ENCODE peak calls at places on chromosomes 11 and 22, in ten cellular contexts. H is spleen; W is colonic mucosa; O is CD4-positive, CD25-positive, alpha-beta regulatory T cell; V is mesendoderm; M is Panc1; T is tibial artery; F is fibroblast of lung; Z is A549; R is heart right ventricle. P is an unnamed sample. For H3K4me1, the result is how much of the 10 kb centered on the place peaks cover.

GRCh38 chr11:111766834-111767142 is 599 bp upstream of the PPP2R1B start:
- DNase-seq in Z (no peak), O (no peak), M (no peak), R (no peak), W (no peak), H (no peak), T (no peak), F (no peak), V (peak), P (no peak)

GRCh38 chr11:8196749-8197148 is 27.9 kb upstream of the RIC3 start:
- DNase-seq in O (no peak), T (no peak), M (no peak), V (no peak), H (no peak), W (no peak), R (no peak), F (no peak), Z (no peak), P (no peak)

GRCh38 chr22:20552450-20552894 is 45.1 kb downstream of the MED15 start:
- DNase-seq in M (no peak), F (peak), R (peak), H (peak), Z (no peak), O (no peak), V (no peak), W (peak), T (peak), P (peak)

GRCh38 chr11:9825315-9825714 is 161.4 kb downstream of the SWAP70 start:
- DNase-seq in Z (no peak), H (no peak), O (no peak), W (no peak), R (no peak), V (no peak), M (no peak), F (peak), T (no peak), P (no peak)

GRCh38 chr22:39941661-39942060 is 18.5 kb upstream of the TMA7B start:
- DNase-seq in F (no peak), W (no peak), Z (no peak), V (no peak), R (no peak), T (no peak), H (no peak), M (no peak), O (no peak), P (no peak)

GRCh38 chr22:38202437-38203089 is 769 bp downstream of the MAFF start:
- DNase-seq in O (peak), V (peak), H (peak), W (peak), R (peak), F (peak), T (peak), Z (no peak), M (no peak), P (peak)

GRCh38 chr22:23237841-23238240 is 57.5 kb downstream of the BCR start:
- DNase-seq in F (no peak), T (no peak), M (no peak), V (no peak), Z (no peak), H (no peak), W (no peak), O (no peak), R (no peak), P (no peak)

GRCh38 chr11:111148116-111148515 is 97.4 kb upstream of the POU2AF2 start:
- DNase-seq in Z (no peak), V (no peak), M (no peak), W (no peak), H (no peak), F (peak), R (no peak), T (no peak), O (no peak), P (no peak)

GRCh38 chr11:123173040-123173855 is 21.8 kb downstream of the CLMP start:
- DNase-seq in R (no peak), F (peak), M (no peak), W (no peak), O (no peak), Z (no peak), T (no peak), H (no peak), V (no peak), P (no peak)

GRCh38 chr22:17237031-17237668 is 17.9 kb upstream of the ADA2 start:
- DNase-seq in T (no peak), W (no peak), O (peak), M (no peak), Z (no peak), R (no peak), H (no peak), V (no peak), F (no peak), P (no peak)

GRCh38 chr22:46262449-46263207 is 515 bp downstream of the PKDREJ start:
- DNase-seq in T (peak), O (no peak), F (peak), V (peak), M (no peak), Z (no peak), H (peak), W (peak), R (peak), P (peak)

GRCh38 chr22:38035530-38035885 is 21.7 kb upstream of the PICK1 start:
- DNase-seq in M (no peak), O (no peak), V (no peak), H (no peak), T (no peak), W (no peak), F (no peak), R (no peak), Z (no peak), P (no peak)

GRCh38 chr11:33642461-33643166 is 58.0 kb downstream of the C11orf91 start:
- DNase-seq in T (no peak), H (no peak), O (no peak), F (no peak), W (no peak), R (no peak), M (no peak), Z (no peak), V (no peak), P (no peak)

GRCh38 chr11:97979741-97980140 is 1041.0 kb upstream of the CNTN5 start:
- DNase-seq in V (no peak), O (no peak), Z (no peak), R (no peak), W (no peak), H (no peak), M (no peak), T (no peak), F (no peak), P (no peak)

GRCh38 chr11:46106530-46107407 is 14.5 kb downstream of the PHF21A start:
- DNase-seq in W (no peak), V (peak), O (no peak), H (no peak), Z (no peak), R (no peak), M (no peak), T (no peak), F (peak), P (no peak)

GRCh38 chr11:28209906-28210305 is 101.7 kb downstream of the METTL15 start:
- DNase-seq in H (no peak), O (no peak), R (no peak), V (no peak), F (no peak), Z (no peak), T (no peak), W (no peak), M (no peak), P (no peak)

GRCh38 chr11:75855191-75855590 is 40.2 kb downstream of the UVRAG start:
- DNase-seq in V (no peak), R (no peak), H (no peak), W (no peak), Z (no peak), O (no peak), T (no peak), F (no peak), M (no peak), P (no peak)

GRCh38 chr11:34358258-34358665 is 452 bp upstream of the ABTB2 start:
- DNase-seq in R (peak), F (peak), W (peak), O (no peak), M (no peak), H (peak), T (peak), V (peak), Z (peak), P (peak)

GRCh38 chr22:25747245-25747944 is 5.4 kb downstream of the MYO18B start:
- DNase-seq in F (peak), R (no peak), W (no peak), T (peak), H (no peak), V (no peak), O (no peak), M (no peak), Z (peak), P (no peak)

GRCh38 chr22:25746012-25746373 is 4.0 kb downstream of the MYO18B start:
- DNase-seq in F (peak), T (no peak), M (no peak), W (no peak), V (no peak), H (no peak), O (no peak), R (no peak), Z (no peak), P (no peak)

GRCh38 chr22:25749420-25750169 is 7.6 kb downstream of the MYO18B start:
- DNase-seq in W (no peak), M (no peak), V (no peak), O (peak), Z (no peak), T (no peak), F (no peak), R (no peak), H (no peak), P (no peak)

GRCh38 chr22:25748704-25749103 is 6.7 kb downstream of the MYO18B start:
- DNase-seq in O (no peak), T (no peak), Z (no peak), W (peak), R (no peak), V (no peak), F (no peak), M (no peak), H (no peak), P (no peak)

DNA sequence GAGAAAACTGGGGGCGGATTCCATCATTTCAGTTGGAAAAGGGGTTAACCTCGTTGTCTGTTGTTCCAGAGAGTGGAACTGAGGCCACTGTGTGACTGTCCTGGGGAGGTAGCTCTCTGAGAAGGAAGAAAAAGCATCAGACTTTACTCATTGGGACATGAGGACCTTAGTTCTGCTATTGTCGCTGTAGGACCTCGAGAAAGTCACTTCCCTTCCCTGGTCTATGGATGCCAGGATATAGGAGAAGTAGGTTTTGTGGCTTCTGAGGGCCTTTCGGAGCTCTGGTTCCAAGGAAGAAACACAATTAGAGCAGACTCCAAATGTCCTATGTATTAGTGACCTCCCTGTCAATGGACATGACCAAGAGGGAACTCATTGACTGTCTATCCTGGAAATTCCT is 6.2 kb downstream of the MYO18B start:
- DNase-seq in M (no peak), O (no peak), R (no peak), W (no peak), T (no peak), Z (no peak), F (no peak), V (no peak), H (no peak), P (no peak)
- H3K27ac ChIP-seq in M (no peak), O (no peak), R (peak), W (no peak), T (peak), Z (peak), F (peak), V (no peak), H (no peak), P (peak)

GRCh38 chr11:57274904-57275498 is 38.0 kb upstream of the APLNR start:
- DNase-seq in F (no peak), T (no peak), H (no peak), Z (no peak), V (no peak), O (no peak), M (no peak), R (no peak), W (no peak), P (no peak)
- H3K4me3 ChIP-seq in F (no peak), T (no peak), H (no peak), Z (no peak), V (no peak), O (no peak), M (no peak), R (no peak), W (no peak), P (no peak)

GRCh38 chr11:96019810-96020747 is 96.2 kb upstream of the MTMR2 start:
- DNase-seq in T (no peak), F (no peak), V (no peak), R (no peak), W (no peak), H (no peak), O (no peak), M (no peak), Z (no peak), P (no peak)

GRCh38 chr11:96015911-96016565 is 92.1 kb upstream of the MTMR2 start:
- DNase-seq in H (no peak), O (peak), R (no peak), F (no peak), W (no peak), M (no peak), V (peak), T (no peak), Z (no peak), P (no peak)

GRCh38 chr11:96016978-96017502 is 93.1 kb upstream of the MTMR2 start:
- DNase-seq in T (no peak), W (no peak), Z (no peak), F (no peak), R (no peak), O (no peak), V (no peak), M (no peak), H (no peak), P (no peak)

GRCh38 chr11:96019271-96019670 is 95.4 kb upstream of the MTMR2 start:
- DNase-seq in M (no peak), W (no peak), Z (no peak), T (no peak), F (no peak), H (no peak), R (no peak), O (no peak), V (no peak), P (no peak)

DNA sequence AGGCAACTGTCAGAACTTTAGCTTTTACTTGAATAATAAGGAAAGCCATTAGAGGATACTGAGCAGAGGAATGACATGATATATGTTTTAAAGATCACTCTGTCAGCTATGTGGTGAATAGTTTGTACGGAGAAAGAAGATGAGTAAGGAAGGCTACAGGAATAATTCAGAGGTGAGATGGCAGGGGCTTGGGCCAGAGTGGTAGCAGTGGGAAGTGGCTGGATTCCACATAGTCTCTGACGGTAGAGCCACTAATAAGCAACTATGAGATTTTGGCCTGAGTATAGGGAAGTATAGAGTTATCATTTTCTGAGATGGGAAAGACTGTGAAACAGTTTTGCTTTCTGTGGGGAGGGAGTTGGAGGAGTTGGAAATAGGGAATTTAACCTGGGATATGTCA is 94.0 kb upstream of the MTMR2 start:
- DNase-seq in H (no peak), M (no peak), T (no peak), Z (no peak), R (no peak), V (no peak), W (no peak), F (no peak), O (no peak), P (no peak)
- H3K4me1 ChIP-seq in H (under half), M (under half), T (under half), Z (under half), R (under half), V (under half), W (under half), F (under half), O (under half), P (under half)

GRCh38 chr22:33859311-33859710 is 61.0 kb downstream of the LARGE1 start:
- DNase-seq in Z (no peak), V (no peak), T (no peak), R (no peak), F (no peak), W (no peak), O (no peak), H (no peak), M (no peak), P (no peak)
- H3K27ac ChIP-seq in Z (no peak), V (no peak), T (no peak), R (no peak), F (no peak), W (no peak), O (no peak), H (no peak), M (no peak), P (no peak)

GRCh38 chr22:19143212-19143611 is 1.2 kb downstream of the ESS2 start:
- DNase-seq in Z (no peak), F (no peak), R (no peak), T (no peak), W (no peak), H (no peak), O (no peak), M (no peak), V (no peak), P (no peak)
- H3K4me3 ChIP-seq in Z (no peak), F (no peak), R (peak), T (no peak), W (no peak), H (peak), O (no peak), M (peak), V (no peak), P (no peak)

GRCh38 chr11:130773436-130773835 is 142.8 kb downstream of the SNX19 start:
- DNase-seq in O (no peak), M (no peak), H (no peak), F (no peak), Z (no peak), W (no peak), V (no peak), R (no peak), T (no peak), P (no peak)
- H3K4me1 ChIP-seq in O (under half), M (under half), H (under half), F (under half), Z (under half), W (under half), V (under half), R (under half), T (under half), P (under half)

GRCh38 chr11:120710354-120711187 is 199.0 kb downstream of the GRIK4 start:
- DNase-seq in Z (peak), F (peak), O (no peak), V (peak), R (no peak), T (peak), W (peak), M (no peak), H (peak), P (peak)
- H3K27ac ChIP-seq in Z (no peak), F (peak), O (no peak), V (no peak), R (no peak), T (no peak), W (no peak), M (no peak), H (no peak), P (no peak)

DNA sequence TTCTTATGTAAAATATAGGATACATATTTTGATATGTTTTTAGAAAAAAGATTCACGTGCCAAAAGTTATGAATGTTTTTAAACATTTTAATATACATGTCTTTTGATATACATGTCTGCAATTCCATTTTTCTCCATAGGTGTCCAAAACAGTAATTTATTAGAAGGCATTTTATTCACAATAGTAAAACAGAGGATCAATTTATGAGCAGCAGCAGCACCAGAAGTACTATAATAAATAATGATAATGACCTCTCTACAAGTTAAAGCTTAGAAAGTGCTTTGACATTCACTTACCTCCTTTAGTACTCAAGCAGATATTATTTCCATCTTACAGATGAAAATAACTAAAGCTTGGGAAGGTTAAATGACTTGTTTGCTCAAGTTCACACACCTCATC is 96.7 kb upstream of the DBX1 start:
- DNase-seq in V (no peak), M (no peak), O (no peak), R (no peak), T (no peak), Z (no peak), F (no peak), W (no peak), H (no peak), P (no peak)
- H3K4me3 ChIP-seq in V (no peak), M (no peak), O (no peak), R (no peak), T (no peak), Z (no peak), F (no peak), W (no peak), H (no peak), P (no peak)

GRCh38 chr11:128550261-128550821 is 37.0 kb downstream of the ETS1 start:
- DNase-seq in O (no peak), H (peak), T (no peak), M (no peak), V (no peak), W (no peak), F (no peak), R (no peak), Z (no peak), P (no peak)
- H3K4me1 ChIP-seq in O (half or more), H (half or more), T (under half), M (under half), V (under half), W (under half), F (under half), R (under half), Z (under half), P (under half)

GRCh38 chr22:35795476-35795875 is 77.8 kb downstream of the APOL5 start:
- DNase-seq in V (no peak), R (no peak), O (no peak), T (no peak), W (no peak), M (no peak), Z (no peak), F (no peak), H (no peak), P (no peak)
- H3K27ac ChIP-seq in V (no peak), R (no peak), O (no peak), T (no peak), W (no peak), M (no peak), Z (no peak), F (no peak), H (no peak), P (no peak)

P was measured in right cardiac atrium.